ENCODE peak calls at places on chromosomes 7 and 10, in six cellular contexts. One of them, this sample, is unnamed.

GRCh38 chr7:114415054-114415997 is 711 bp downstream of the FOXP2 start:
- DNase-seq in brain microvascular endothelial cell: no peak
- DNase-seq in CD4-positive, alpha-beta T cell: no peak
- DNase-seq in effector memory CD4-positive, alpha-beta T cell: no peak
- DNase-seq in testis: no peak
- DNase-seq in tibial nerve: no peak
- DNase-seq in this sample: no peak

GRCh38 chr10:42767906-42768305 is 14.7 kb upstream of the BMS1 start:
- DNase-seq in brain microvascular endothelial cell: no peak
- DNase-seq in CD4-positive, alpha-beta T cell: no peak
- DNase-seq in testis: no peak
- DNase-seq in effector memory CD4-positive, alpha-beta T cell: no peak
- DNase-seq in tibial nerve: no peak
- DNase-seq in this sample: no peak

GRCh38 chr7:151141855-151142685 is 25.4 kb downstream of the GBX1 start:
- DNase-seq in testis: peak
- DNase-seq in CD4-positive, alpha-beta T cell: no peak
- DNase-seq in effector memory CD4-positive, alpha-beta T cell: no peak
- DNase-seq in tibial nerve: no peak
- DNase-seq in brain microvascular endothelial cell: no peak
- DNase-seq in this sample: no peak

GRCh38 chr10:22620140-22620857 is 94.1 kb downstream of the PIP4K2A start:
- DNase-seq in brain microvascular endothelial cell: peak
- DNase-seq in CD4-positive, alpha-beta T cell: no peak
- DNase-seq in tibial nerve: peak
- DNase-seq in testis: no peak
- DNase-seq in effector memory CD4-positive, alpha-beta T cell: no peak
- DNase-seq in this sample: peak

GRCh38 chr7:101133621-101134398 is 6.9 kb downstream of the SERPINE1 start:
- DNase-seq in CD4-positive, alpha-beta T cell: no peak
- DNase-seq in effector memory CD4-positive, alpha-beta T cell: no peak
- DNase-seq in brain microvascular endothelial cell: peak
- DNase-seq in testis: no peak
- DNase-seq in tibial nerve: no peak
- DNase-seq in this sample: no peak

GRCh38 chr7:139913555-139914135 is 84.6 kb downstream of the TBXAS1 start:
- DNase-seq in effector memory CD4-positive, alpha-beta T cell: no peak
- DNase-seq in brain microvascular endothelial cell: no peak
- DNase-seq in CD4-positive, alpha-beta T cell: no peak
- DNase-seq in testis: no peak
- DNase-seq in tibial nerve: no peak
- DNase-seq in this sample: no peak

GRCh38 chr10:80253266-80253962 is 36.0 kb downstream of the MAT1A start:
- DNase-seq in brain microvascular endothelial cell: no peak
- DNase-seq in tibial nerve: no peak
- DNase-seq in effector memory CD4-positive, alpha-beta T cell: no peak
- DNase-seq in testis: no peak
- DNase-seq in CD4-positive, alpha-beta T cell: no peak
- DNase-seq in this sample: no peak

GRCh38 chr10:131936756-131937155 is 35.9 kb downstream of the PPP2R2D start:
- DNase-seq in testis: no peak
- DNase-seq in CD4-positive, alpha-beta T cell: no peak
- DNase-seq in tibial nerve: no peak
- DNase-seq in brain microvascular endothelial cell: no peak
- DNase-seq in effector memory CD4-positive, alpha-beta T cell: no peak
- DNase-seq in this sample: no peak

GRCh38 chr10:118873738-118874105 is 119.0 kb upstream of the CACUL1 start:
- DNase-seq in brain microvascular endothelial cell: no peak
- DNase-seq in tibial nerve: no peak
- DNase-seq in testis: no peak
- DNase-seq in effector memory CD4-positive, alpha-beta T cell: no peak
- DNase-seq in CD4-positive, alpha-beta T cell: no peak
- DNase-seq in this sample: no peak

GRCh38 chr7:73633323-73633722 is 9.0 kb upstream of the MLXIPL start:
- DNase-seq in brain microvascular endothelial cell: no peak
- DNase-seq in testis: no peak
- DNase-seq in tibial nerve: no peak
- DNase-seq in effector memory CD4-positive, alpha-beta T cell: no peak
- DNase-seq in CD4-positive, alpha-beta T cell: no peak
- DNase-seq in this sample: no peak

GRCh38 chr10:102645741-102646609 is 1.7 kb downstream of the TRIM8 start:
- DNase-seq in tibial nerve: peak
- DNase-seq in testis: peak
- DNase-seq in brain microvascular endothelial cell: peak
- DNase-seq in CD4-positive, alpha-beta T cell: peak
- DNase-seq in effector memory CD4-positive, alpha-beta T cell: peak
- DNase-seq in this sample: peak

GRCh38 chr7:74405191-74405898 is 48.4 kb upstream of the GTF2IRD1 start:
- DNase-seq in CD4-positive, alpha-beta T cell: no peak
- DNase-seq in effector memory CD4-positive, alpha-beta T cell: no peak
- DNase-seq in testis: no peak
- DNase-seq in tibial nerve: no peak
- DNase-seq in brain microvascular endothelial cell: peak
- DNase-seq in this sample: no peak

GRCh38 chr10:132722391-132722790 is 63.6 kb downstream of the NKX6-2 start:
- DNase-seq in CD4-positive, alpha-beta T cell: no peak
- DNase-seq in brain microvascular endothelial cell: no peak
- DNase-seq in testis: no peak
- DNase-seq in tibial nerve: no peak
- DNase-seq in effector memory CD4-positive, alpha-beta T cell: no peak
- DNase-seq in this sample: no peak

GRCh38 chr7:1848911-1849311 is 178.8 kb downstream of the ELFN1 start:
- DNase-seq in brain microvascular endothelial cell: no peak
- DNase-seq in CD4-positive, alpha-beta T cell: no peak
- DNase-seq in effector memory CD4-positive, alpha-beta T cell: no peak
- DNase-seq in testis: no peak
- DNase-seq in tibial nerve: no peak
- DNase-seq in this sample: no peak

GRCh38 chr7:39406464-39406863 is 159.7 kb upstream of the YAE1 start:
- DNase-seq in testis: no peak
- DNase-seq in tibial nerve: no peak
- DNase-seq in brain microvascular endothelial cell: no peak
- DNase-seq in CD4-positive, alpha-beta T cell: no peak
- DNase-seq in effector memory CD4-positive, alpha-beta T cell: no peak
- DNase-seq in this sample: no peak

GRCh38 chr7:14805105-14805719 is 97.3 kb downstream of the DGKB start:
- DNase-seq in CD4-positive, alpha-beta T cell: no peak
- DNase-seq in effector memory CD4-positive, alpha-beta T cell: no peak
- DNase-seq in testis: no peak
- DNase-seq in tibial nerve: no peak
- DNase-seq in brain microvascular endothelial cell: no peak
- DNase-seq in this sample: no peak

GRCh38 chr10:103859161-103860141 is 4.1 kb upstream of the SH3PXD2A start:
- DNase-seq in testis: peak
- DNase-seq in effector memory CD4-positive, alpha-beta T cell: peak
- DNase-seq in brain microvascular endothelial cell: peak
- DNase-seq in tibial nerve: peak
- DNase-seq in CD4-positive, alpha-beta T cell: peak
- DNase-seq in this sample: peak

GRCh38 chr7:157409753-157410727 is 73.2 kb downstream of the DNAJB6 start:
- DNase-seq in effector memory CD4-positive, alpha-beta T cell: no peak
- DNase-seq in CD4-positive, alpha-beta T cell: no peak
- DNase-seq in brain microvascular endothelial cell: no peak
- DNase-seq in testis: no peak
- DNase-seq in tibial nerve: no peak
- DNase-seq in this sample: no peak

GRCh38 chr7:104231054-104232046 is 23.5 kb upstream of the ORC5 start:
- DNase-seq in effector memory CD4-positive, alpha-beta T cell: no peak
- DNase-seq in tibial nerve: no peak
- DNase-seq in brain microvascular endothelial cell: peak
- DNase-seq in testis: peak
- DNase-seq in CD4-positive, alpha-beta T cell: no peak
- DNase-seq in this sample: peak

GRCh38 chr10:37734971-37735370 is 122.4 kb downstream of the ZNF248 start:
- DNase-seq in brain microvascular endothelial cell: peak
- DNase-seq in effector memory CD4-positive, alpha-beta T cell: no peak
- DNase-seq in CD4-positive, alpha-beta T cell: no peak
- DNase-seq in tibial nerve: no peak
- DNase-seq in testis: no peak
- DNase-seq in this sample: peak

GRCh38 chr7:30168800-30169584 is 34.2 kb downstream of the MTURN start:
- DNase-seq in CD4-positive, alpha-beta T cell: no peak
- DNase-seq in brain microvascular endothelial cell: peak
- DNase-seq in testis: no peak
- DNase-seq in effector memory CD4-positive, alpha-beta T cell: no peak
- DNase-seq in tibial nerve: no peak
- DNase-seq in this sample: peak

DNA sequence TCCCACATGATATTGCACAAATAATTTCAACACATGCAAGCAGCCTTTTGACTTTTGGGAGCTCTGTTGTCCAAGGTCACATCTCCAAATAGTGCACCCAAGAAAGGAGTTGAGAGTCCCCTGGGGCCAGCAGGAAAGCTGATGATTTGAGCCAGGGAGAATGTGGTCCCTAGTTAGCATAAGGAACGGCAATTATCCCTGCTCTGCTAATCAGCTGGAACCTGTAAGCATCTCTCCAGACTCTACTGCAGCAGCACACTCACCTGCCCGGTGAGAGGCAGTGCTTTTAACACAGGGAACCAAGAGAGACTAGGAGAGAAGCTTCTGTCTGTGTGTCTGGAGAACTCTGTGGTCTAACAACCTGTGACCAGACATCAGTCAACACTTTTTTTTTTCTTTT is 17.0 kb downstream of the TRPV5 start:
- DNase-seq in brain microvascular endothelial cell: no peak
- DNase-seq in effector memory CD4-positive, alpha-beta T cell: no peak
- DNase-seq in CD4-positive, alpha-beta T cell: no peak
- DNase-seq in tibial nerve: no peak
- DNase-seq in testis: no peak
- DNase-seq in this sample: no peak
- H3K27ac ChIP-seq in brain microvascular endothelial cell: no peak
- H3K27ac ChIP-seq in effector memory CD4-positive, alpha-beta T cell: no peak
- H3K27ac ChIP-seq in CD4-positive, alpha-beta T cell: no peak
- H3K27ac ChIP-seq in tibial nerve: no peak
- H3K27ac ChIP-seq in testis: no peak
- H3K27ac ChIP-seq in this sample: no peak

DNA sequence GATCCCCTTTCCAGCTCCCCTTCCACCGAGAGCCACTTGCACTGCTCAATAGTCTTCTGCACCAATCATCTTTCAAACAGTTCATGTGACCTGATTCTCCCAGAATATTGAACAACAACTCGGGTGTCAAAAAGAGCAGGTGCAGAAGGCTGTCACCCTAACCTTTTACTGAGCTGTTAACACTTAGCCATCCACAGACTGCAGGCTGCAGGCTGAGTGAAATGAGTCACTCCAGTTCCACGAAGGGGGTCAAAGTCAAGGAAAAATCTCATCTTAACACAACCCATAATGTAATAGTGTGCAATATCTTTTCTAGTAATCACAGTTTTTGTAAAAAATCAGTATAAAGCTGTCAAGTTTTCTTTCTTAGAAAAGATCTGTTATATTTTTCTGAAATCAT is 63.1 kb downstream of the MTPAP start:
- DNase-seq in brain microvascular endothelial cell: no peak
- DNase-seq in CD4-positive, alpha-beta T cell: no peak
- DNase-seq in effector memory CD4-positive, alpha-beta T cell: no peak
- DNase-seq in testis: no peak
- DNase-seq in tibial nerve: no peak
- DNase-seq in this sample: no peak
- H3K27ac ChIP-seq in brain microvascular endothelial cell: no peak
- H3K27ac ChIP-seq in CD4-positive, alpha-beta T cell: no peak
- H3K27ac ChIP-seq in effector memory CD4-positive, alpha-beta T cell: no peak
- H3K27ac ChIP-seq in testis: no peak
- H3K27ac ChIP-seq in tibial nerve: no peak
- H3K27ac ChIP-seq in this sample: no peak

DNA sequence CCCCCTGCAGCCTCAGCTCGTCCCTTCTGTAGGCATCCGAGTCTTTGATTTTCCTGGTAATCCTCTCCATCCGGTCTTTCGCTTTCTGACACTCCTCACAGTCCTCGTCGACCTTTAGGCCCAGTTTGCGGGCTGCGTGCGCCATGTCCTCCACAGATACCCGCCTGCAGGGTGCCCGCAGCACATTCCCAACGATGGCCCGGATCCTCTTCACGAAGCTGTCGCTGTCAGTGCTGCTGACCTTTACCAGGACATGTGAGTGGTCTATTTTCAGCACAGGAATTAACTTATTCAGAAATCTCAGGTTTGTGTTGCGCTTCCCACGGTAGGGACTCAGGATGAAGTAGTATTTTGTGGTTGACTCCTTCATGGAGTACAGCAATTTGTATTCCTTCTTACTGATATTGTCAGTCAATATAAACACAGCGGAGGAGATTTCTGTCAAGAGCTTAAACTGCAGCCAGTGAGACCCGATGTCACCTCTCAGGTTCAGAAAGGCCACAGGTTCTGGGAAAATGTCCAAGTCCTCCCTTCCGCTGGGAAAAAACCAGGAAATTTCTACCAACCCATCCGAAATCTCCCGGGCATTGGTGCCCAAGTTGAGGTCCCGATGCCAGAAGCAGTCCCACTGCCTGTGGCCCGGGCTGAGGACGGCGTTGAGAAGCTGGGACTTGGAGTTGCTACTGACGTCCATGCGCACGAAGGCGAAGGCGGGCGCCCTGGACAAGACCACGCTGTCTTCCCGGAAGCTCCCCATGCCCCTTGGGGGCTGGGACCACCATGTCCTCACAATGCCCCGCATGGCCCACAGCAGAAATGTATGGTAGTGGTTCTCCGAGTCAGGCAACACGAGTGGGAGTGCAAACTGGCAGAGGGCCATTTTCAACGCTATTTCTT is 8.9 kb upstream of the MRPS24 start:
- DNase-seq in brain microvascular endothelial cell: no peak
- DNase-seq in effector memory CD4-positive, alpha-beta T cell: no peak
- DNase-seq in CD4-positive, alpha-beta T cell: no peak
- DNase-seq in testis: no peak
- DNase-seq in tibial nerve: no peak
- DNase-seq in this sample: no peak
- H3K27ac ChIP-seq in brain microvascular endothelial cell: peak
- H3K27ac ChIP-seq in effector memory CD4-positive, alpha-beta T cell: no peak
- H3K27ac ChIP-seq in CD4-positive, alpha-beta T cell: no peak
- H3K27ac ChIP-seq in testis: no peak
- H3K27ac ChIP-seq in tibial nerve: no peak
- H3K27ac ChIP-seq in this sample: no peak

DNA sequence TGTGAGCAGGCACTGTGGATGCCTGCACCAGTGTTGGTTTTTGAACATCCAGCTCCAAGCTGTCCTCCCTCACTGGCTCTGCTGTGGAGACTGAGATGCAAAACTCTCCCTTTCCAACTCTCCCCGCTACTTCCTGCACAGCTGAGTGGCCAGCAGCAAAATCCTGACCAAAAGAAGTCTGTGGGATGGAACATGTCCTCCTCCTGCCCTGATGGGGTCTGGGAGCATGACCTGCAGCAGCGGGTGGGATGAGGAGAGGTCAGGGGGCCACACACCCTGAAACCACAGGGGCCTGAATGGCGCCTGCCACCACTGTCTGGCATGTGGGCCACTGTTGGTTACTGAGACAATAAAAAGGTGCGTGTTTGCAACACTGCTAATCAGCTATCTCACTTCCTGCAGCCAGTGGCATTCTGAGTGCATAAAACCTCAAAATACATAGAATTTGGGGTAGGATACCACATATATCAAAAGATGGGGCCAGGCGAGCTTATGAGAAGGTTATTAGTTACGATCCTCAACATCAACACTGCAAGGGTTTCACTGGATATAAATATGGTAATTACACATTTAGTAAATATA is 200.0 kb downstream of the WDR37 start:
- DNase-seq in tibial nerve: no peak
- DNase-seq in CD4-positive, alpha-beta T cell: no peak
- DNase-seq in testis: no peak
- DNase-seq in brain microvascular endothelial cell: no peak
- DNase-seq in effector memory CD4-positive, alpha-beta T cell: no peak
- DNase-seq in this sample: no peak
- H3K27ac ChIP-seq in tibial nerve: no peak
- H3K27ac ChIP-seq in CD4-positive, alpha-beta T cell: no peak
- H3K27ac ChIP-seq in testis: no peak
- H3K27ac ChIP-seq in brain microvascular endothelial cell: no peak
- H3K27ac ChIP-seq in effector memory CD4-positive, alpha-beta T cell: no peak
- H3K27ac ChIP-seq in this sample: no peak